ENCODE peak calls at places on chromosomes 13 and 19, in eight cellular contexts. One of them, this sample, is unnamed.

GRCh38 chr13:98834254-98834960 is 81.9 kb upstream of the SLC15A1 start:
- DNase-seq in HepG2: no peak
- DNase-seq in SK-N-SH: no peak
- DNase-seq in GM23338: peak; percentile 61
- DNase-seq in HCT116: no peak
- DNase-seq in K562: no peak
- DNase-seq in A549: no peak
- DNase-seq in Panc1: no peak
- DNase-seq in this sample: no peak

GRCh38 chr13:39263033-39263432 is 224.8 kb downstream of the NHLRC3 start:
- DNase-seq in K562: peak; percentile 40
- DNase-seq in GM23338: peak; percentile 72
- DNase-seq in HepG2: peak; percentile 23
- DNase-seq in Panc1: no peak
- DNase-seq in A549: peak; percentile 28
- DNase-seq in SK-N-SH: peak; percentile 52
- DNase-seq in HCT116: peak; percentile 24
- DNase-seq in this sample: peak; percentile 39

GRCh38 chr13:77351326-77351725 is 24.4 kb upstream of the MYCBP2 start:
- DNase-seq in SK-N-SH: no peak
- DNase-seq in HCT116: no peak
- DNase-seq in K562: no peak
- DNase-seq in GM23338: no peak
- DNase-seq in A549: no peak
- DNase-seq in Panc1: no peak
- DNase-seq in HepG2: no peak
- DNase-seq in this sample: peak; percentile 68

GRCh38 chr19:18839465-18840287 is 7.9 kb downstream of the UPF1 start:
- DNase-seq in GM23338: peak; percentile 43
- DNase-seq in SK-N-SH: no peak
- DNase-seq in HCT116: no peak
- DNase-seq in A549: no peak
- DNase-seq in HepG2: peak; percentile 87
- DNase-seq in Panc1: no peak
- DNase-seq in K562: no peak
- DNase-seq in this sample: no peak

GRCh38 chr19:7917292-7918061 is 2.7 kb upstream of the SNAPC2 start:
- DNase-seq in Panc1: no peak
- DNase-seq in GM23338: peak; percentile 83
- DNase-seq in A549: peak; percentile 65
- DNase-seq in K562: no peak
- DNase-seq in SK-N-SH: peak; percentile 83
- DNase-seq in HCT116: no peak
- DNase-seq in HepG2: no peak
- DNase-seq in this sample: no peak

GRCh38 chr19:36963262-36963661 is 47.1 kb downstream of the ZNF568 start:
- DNase-seq in HCT116: no peak
- DNase-seq in Panc1: no peak
- DNase-seq in GM23338: no peak
- DNase-seq in HepG2: no peak
- DNase-seq in K562: no peak
- DNase-seq in A549: no peak
- DNase-seq in SK-N-SH: peak; percentile 3
- DNase-seq in this sample: no peak

GRCh38 chr13:77516342-77516789 is 19.1 kb upstream of the SCEL start:
- DNase-seq in GM23338: peak; percentile 12
- DNase-seq in Panc1: peak; percentile 42
- DNase-seq in HCT116: no peak
- DNase-seq in HepG2: no peak
- DNase-seq in A549: no peak
- DNase-seq in K562: no peak
- DNase-seq in SK-N-SH: no peak
- DNase-seq in this sample: no peak

GRCh38 chr13:95641291-95641811 is 3.2 kb downstream of the DZIP1 start:
- DNase-seq in Panc1: no peak
- DNase-seq in HCT116: no peak
- DNase-seq in A549: no peak
- DNase-seq in GM23338: peak; percentile 70
- DNase-seq in HepG2: no peak
- DNase-seq in SK-N-SH: no peak
- DNase-seq in K562: no peak
- DNase-seq in this sample: no peak

GRCh38 chr13:53782400-53783030 is 753.9 kb downstream of the OLFM4 start:
- DNase-seq in Panc1: peak; percentile 12
- DNase-seq in HepG2: peak; percentile 33
- DNase-seq in A549: peak; percentile 1
- DNase-seq in K562: peak; percentile 21
- DNase-seq in SK-N-SH: peak; percentile 30
- DNase-seq in HCT116: no peak
- DNase-seq in GM23338: peak; percentile 84
- DNase-seq in this sample: peak; percentile 7

GRCh38 chr13:101455863-101456262 is 3.4 kb downstream of the ITGBL1 start:
- DNase-seq in SK-N-SH: no peak
- DNase-seq in K562: no peak
- DNase-seq in A549: peak; percentile 59
- DNase-seq in GM23338: peak; percentile 33
- DNase-seq in HCT116: no peak
- DNase-seq in Panc1: peak; percentile 68
- DNase-seq in HepG2: no peak
- DNase-seq in this sample: no peak

GRCh38 chr13:107203146-107203847 is 635.4 kb upstream of the ARGLU1 start:
- DNase-seq in Panc1: no peak
- DNase-seq in SK-N-SH: peak; percentile 38
- DNase-seq in K562: peak; percentile 3
- DNase-seq in GM23338: peak; percentile 82
- DNase-seq in A549: peak; percentile 5
- DNase-seq in HCT116: no peak
- DNase-seq in HepG2: peak; percentile 63
- DNase-seq in this sample: no peak

GRCh38 chr19:52670046-52670445 is 31.9 kb upstream of the ZNF83 start:
- DNase-seq in A549: no peak
- DNase-seq in HCT116: peak; percentile 75
- DNase-seq in SK-N-SH: no peak
- DNase-seq in K562: no peak
- DNase-seq in GM23338: peak; percentile 3
- DNase-seq in HepG2: no peak
- DNase-seq in Panc1: peak; percentile 53
- DNase-seq in this sample: no peak

GRCh38 chr13:31774186-31774585 is 34.9 kb downstream of the RXFP2 start:
- DNase-seq in K562: no peak
- DNase-seq in SK-N-SH: no peak
- DNase-seq in HCT116: no peak
- DNase-seq in GM23338: no peak
- DNase-seq in A549: no peak
- DNase-seq in Panc1: no peak
- DNase-seq in HepG2: no peak
- DNase-seq in this sample: no peak

GRCh38 chr13:58946274-58946673 is 1217.5 kb downstream of the DIAPH3 start:
- DNase-seq in HepG2: no peak
- DNase-seq in SK-N-SH: no peak
- DNase-seq in A549: no peak
- DNase-seq in Panc1: no peak
- DNase-seq in HCT116: no peak
- DNase-seq in GM23338: no peak
- DNase-seq in K562: no peak
- DNase-seq in this sample: no peak

GRCh38 chr19:33438016-33438671 is 64.6 kb downstream of the CEBPG start:
- DNase-seq in HepG2: no peak
- DNase-seq in GM23338: no peak
- DNase-seq in K562: no peak
- DNase-seq in Panc1: no peak
- DNase-seq in HCT116: no peak
- DNase-seq in SK-N-SH: peak; percentile 89
- DNase-seq in A549: peak; percentile 48
- DNase-seq in this sample: no peak

GRCh38 chr19:38729653-38730469 is 14.4 kb downstream of the CAPN12 start:
- DNase-seq in K562: peak; percentile 87
- DNase-seq in HCT116: peak; percentile 24
- DNase-seq in A549: peak; percentile 90
- DNase-seq in GM23338: peak; percentile 91
- DNase-seq in Panc1: peak; percentile 61
- DNase-seq in HepG2: peak; percentile 57
- DNase-seq in SK-N-SH: peak; percentile 91
- DNase-seq in this sample: peak; percentile 66
- TF ChIP-seq REST in K562: no peak
- TF ChIP-seq REST in HCT116: no peak
- TF ChIP-seq REST in A549: no peak
- TF ChIP-seq REST in GM23338: no peak
- TF ChIP-seq REST in Panc1: no peak
- TF ChIP-seq REST in HepG2: no peak
- TF ChIP-seq REST in SK-N-SH: no peak
- TF ChIP-seq REST in this sample: no peak

DNA sequence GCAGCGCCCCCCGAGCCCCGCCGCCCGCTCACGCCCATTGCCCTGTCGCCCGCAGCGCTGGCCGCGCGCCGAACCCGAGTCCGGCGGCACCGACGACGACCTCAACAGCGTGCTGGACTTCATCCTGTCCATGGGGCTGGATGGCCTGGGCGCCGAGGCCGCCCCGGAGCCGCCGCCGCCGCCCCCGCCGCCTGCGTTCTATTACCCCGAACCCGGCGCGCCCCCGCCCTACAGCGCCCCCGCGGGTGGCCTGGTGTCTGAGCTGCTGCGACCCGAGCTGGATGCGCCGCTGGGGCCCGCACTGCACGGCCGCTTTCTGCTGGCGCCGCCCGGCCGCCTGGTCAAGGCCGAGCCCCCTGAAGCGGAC is 518 bp downstream of the KLF2 start:
- DNase-seq in Panc1: no peak
- DNase-seq in K562: peak; percentile 55
- DNase-seq in HCT116: no peak
- DNase-seq in SK-N-SH: peak; percentile 65
- DNase-seq in A549: no peak
- DNase-seq in GM23338: peak; percentile 71
- DNase-seq in HepG2: no peak
- DNase-seq in this sample: no peak
- TF ChIP-seq REST in Panc1: no peak
- TF ChIP-seq REST in K562: no peak
- TF ChIP-seq REST in HCT116: no peak
- TF ChIP-seq REST in SK-N-SH: no peak
- TF ChIP-seq REST in A549: no peak
- TF ChIP-seq REST in GM23338: no peak
- TF ChIP-seq REST in HepG2: no peak
- TF ChIP-seq REST in this sample: no peak

DNA sequence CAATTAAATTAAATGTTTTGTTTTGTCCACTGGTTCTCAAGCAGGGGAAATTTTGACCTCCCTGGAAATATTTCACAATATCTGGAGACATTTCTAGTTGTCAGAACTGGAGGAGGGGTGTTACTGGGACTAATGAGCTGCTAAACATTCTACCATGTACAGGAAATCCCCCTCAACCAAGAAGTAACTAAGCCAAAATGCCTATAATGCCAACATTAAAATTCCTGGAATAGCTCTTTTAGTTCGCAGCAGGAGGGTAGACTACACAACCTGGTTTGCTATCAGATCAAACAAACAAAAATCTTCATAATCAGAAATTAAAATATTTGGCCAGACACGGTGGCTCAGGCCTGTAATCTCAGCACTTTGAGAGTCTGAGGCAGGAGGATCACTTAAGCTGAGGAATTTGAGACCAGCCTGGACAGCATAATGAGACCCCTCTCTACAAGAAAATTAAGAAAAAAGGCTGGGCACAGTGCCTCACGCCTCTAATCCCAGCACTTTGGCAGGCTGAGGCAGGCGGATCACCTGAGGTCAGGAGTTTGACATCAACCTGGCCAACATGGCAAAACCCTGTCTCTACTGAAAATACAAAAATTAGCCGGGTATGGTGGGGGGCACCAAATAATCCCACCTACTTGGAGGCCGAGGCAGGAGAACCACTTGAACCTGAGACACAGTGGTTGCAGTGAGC is 13.7 kb upstream of the SMARCA4 start:
- DNase-seq in K562: no peak
- DNase-seq in HCT116: no peak
- DNase-seq in SK-N-SH: no peak
- DNase-seq in GM23338: no peak
- DNase-seq in Panc1: no peak
- DNase-seq in HepG2: no peak
- DNase-seq in A549: no peak
- DNase-seq in this sample: no peak
- TF ChIP-seq REST in K562: no peak
- TF ChIP-seq REST in HCT116: no peak
- TF ChIP-seq REST in SK-N-SH: no peak
- TF ChIP-seq REST in GM23338: no peak
- TF ChIP-seq REST in Panc1: no peak
- TF ChIP-seq REST in HepG2: no peak
- TF ChIP-seq REST in A549: no peak
- TF ChIP-seq REST in this sample: no peak

DNA sequence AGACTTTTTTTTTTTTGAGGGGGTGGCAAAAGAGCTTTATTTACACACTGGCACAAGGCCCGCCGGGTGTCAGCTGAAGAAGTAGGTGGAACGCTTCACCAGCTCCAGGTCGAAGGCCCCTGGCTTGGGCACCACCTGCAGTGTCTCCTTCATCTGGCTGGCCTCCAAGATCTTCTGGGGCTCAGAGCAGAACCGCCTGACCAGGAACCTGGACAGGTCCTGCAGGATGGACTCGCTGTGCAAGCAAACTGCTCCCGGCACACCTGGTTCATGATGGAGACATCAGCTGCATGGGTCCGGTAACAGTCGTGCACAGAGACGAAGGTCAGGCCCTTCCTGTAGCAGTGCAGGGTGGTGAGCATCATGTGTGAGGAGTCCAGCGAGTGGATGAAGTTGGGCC is 4.4 kb upstream of the CYP4F2 start:
- DNase-seq in HepG2: no peak
- DNase-seq in K562: no peak
- DNase-seq in A549: no peak
- DNase-seq in HCT116: no peak
- DNase-seq in Panc1: no peak
- DNase-seq in SK-N-SH: no peak
- DNase-seq in GM23338: no peak
- DNase-seq in this sample: no peak
- TF ChIP-seq REST in HepG2: no peak
- TF ChIP-seq REST in K562: no peak
- TF ChIP-seq REST in A549: no peak
- TF ChIP-seq REST in HCT116: no peak
- TF ChIP-seq REST in Panc1: no peak
- TF ChIP-seq REST in SK-N-SH: no peak
- TF ChIP-seq REST in GM23338: no peak
- TF ChIP-seq REST in this sample: no peak